ENCODE peak calls at places on chromosomes 12 and 14, in six cellular contexts. D, F, N, P, S and Q are unnamed samples.

GRCh38 chr14:45118594-45118993 is 15.7 kb downstream of the FKBP3 start:
- DNase-seq in D (no peak), F (no peak), N (no peak), P (no peak), S (no peak), Q (no peak)

GRCh38 chr12:109461846-109462766 is 15.0 kb downstream of the KCTD10 start:
- DNase-seq in D (peak; percentile 52), F (no peak), N (no peak), P (peak; percentile 96), S (no peak), Q (no peak)

GRCh38 chr14:79442776-79443175 is 768.5 kb downstream of the DIO2 start:
- DNase-seq in D (no peak), F (no peak), N (no peak), P (no peak), S (no peak), Q (no peak)

GRCh38 chr12:3698218-3698974 is 54.5 kb downstream of the CRACR2A start:
- DNase-seq in D (no peak), F (no peak), N (no peak), P (no peak), S (no peak), Q (no peak)

GRCh38 chr14:52265248-52265647 is 2.2 kb upstream of the PTGDR start:
- DNase-seq in D (no peak), F (no peak), N (no peak), P (no peak), S (no peak), Q (no peak)

GRCh38 chr12:12542286-12542685 is 20.4 kb downstream of the DUSP16 start:
- DNase-seq in D (no peak), F (no peak), N (no peak), P (no peak), S (no peak), Q (no peak)

GRCh38 chr12:14367097-14367661 is 1.7 kb downstream of the ATF7IP start:
- DNase-seq in D (no peak), F (peak; percentile 71), N (no peak), P (no peak), S (no peak), Q (no peak)

GRCh38 chr12:10033783-10034381 is 3.4 kb downstream of the CLEC9A start:
- DNase-seq in D (no peak), F (no peak), N (no peak), P (no peak), S (no peak), Q (no peak)

GRCh38 chr14:55123101-55123500 is 6.0 kb upstream of the LGALS3 start:
- DNase-seq in D (no peak), F (no peak), N (no peak), P (no peak), S (no peak), Q (no peak)

GRCh38 chr12:56687225-56688128 is 607 bp downstream of the PTGES3 start:
- DNase-seq in D (peak; percentile 64), F (no peak), N (no peak), P (peak; percentile 81), S (peak; percentile 88), Q (no peak)
- TF ChIP-seq POLR2A in D (no peak), F (peak; percentile 68), N (peak; percentile 72), P (no peak), S (peak; percentile 2), Q (no peak)

DNA sequence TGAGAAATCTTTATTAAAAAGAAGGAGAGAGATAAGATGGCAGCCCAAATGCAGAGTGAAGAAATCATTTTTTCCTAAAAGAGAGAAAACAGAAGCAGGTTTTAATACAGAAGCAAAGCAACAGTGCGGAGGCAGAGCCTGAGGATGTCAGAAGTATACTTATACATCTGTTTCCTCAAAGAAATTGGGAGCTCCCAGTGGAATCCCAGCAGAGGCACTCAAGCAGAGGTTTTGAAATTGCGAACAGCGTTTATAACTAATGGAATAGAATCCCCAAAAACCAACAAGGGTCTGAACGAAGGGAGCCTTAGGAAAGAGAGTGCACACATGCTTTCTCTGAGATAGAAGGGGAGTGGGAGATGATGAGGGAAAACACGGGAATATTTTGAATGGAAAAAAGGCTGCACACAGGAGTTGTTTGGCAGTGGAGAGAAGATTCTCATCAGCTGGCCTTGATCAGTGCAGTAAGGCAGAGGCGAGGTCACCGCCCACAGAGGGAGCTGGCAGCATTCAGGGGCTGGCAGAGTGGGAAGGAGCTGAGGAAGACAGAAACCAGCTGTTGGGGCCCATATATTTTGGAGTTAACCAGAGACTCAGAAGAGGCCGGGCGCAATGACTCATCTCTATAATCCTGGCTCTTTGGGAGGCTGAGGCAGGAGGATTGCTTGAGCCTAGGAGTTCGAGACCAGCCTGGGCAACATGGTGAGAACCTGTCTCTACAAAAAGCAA is 17.5 kb downstream of the SMCO2 start:
- DNase-seq in D (no peak), F (no peak), N (no peak), P (peak; percentile 83), S (peak; percentile 47), Q (no peak)
- TF ChIP-seq POLR2AphosphoS5 in D (no peak), F (no peak), N (no peak), P (no peak), S (peak; percentile 19), Q (no peak)

GRCh38 chr12:21499765-21500164 is 1.7 kb downstream of the RECQL start:
- DNase-seq in D (no peak), F (no peak), N (no peak), P (no peak), S (no peak), Q (no peak)

GRCh38 chr12:21500786-21501257 is 613 bp downstream of the RECQL start:
- DNase-seq in D (no peak), F (peak; percentile 2), N (no peak), P (no peak), S (no peak), Q (no peak)

GRCh38 chr12:21502872-21503271 is 1.3 kb downstream of the GOLT1B start:
- DNase-seq in D (no peak), F (no peak), N (no peak), P (no peak), S (no peak), Q (no peak)

GRCh38 chr12:21502164-21502496 is 541 bp downstream of the GOLT1B start:
- DNase-seq in D (peak; percentile 26), F (peak; percentile 1), N (no peak), P (peak; percentile 66), S (no peak), Q (no peak)

DNA sequence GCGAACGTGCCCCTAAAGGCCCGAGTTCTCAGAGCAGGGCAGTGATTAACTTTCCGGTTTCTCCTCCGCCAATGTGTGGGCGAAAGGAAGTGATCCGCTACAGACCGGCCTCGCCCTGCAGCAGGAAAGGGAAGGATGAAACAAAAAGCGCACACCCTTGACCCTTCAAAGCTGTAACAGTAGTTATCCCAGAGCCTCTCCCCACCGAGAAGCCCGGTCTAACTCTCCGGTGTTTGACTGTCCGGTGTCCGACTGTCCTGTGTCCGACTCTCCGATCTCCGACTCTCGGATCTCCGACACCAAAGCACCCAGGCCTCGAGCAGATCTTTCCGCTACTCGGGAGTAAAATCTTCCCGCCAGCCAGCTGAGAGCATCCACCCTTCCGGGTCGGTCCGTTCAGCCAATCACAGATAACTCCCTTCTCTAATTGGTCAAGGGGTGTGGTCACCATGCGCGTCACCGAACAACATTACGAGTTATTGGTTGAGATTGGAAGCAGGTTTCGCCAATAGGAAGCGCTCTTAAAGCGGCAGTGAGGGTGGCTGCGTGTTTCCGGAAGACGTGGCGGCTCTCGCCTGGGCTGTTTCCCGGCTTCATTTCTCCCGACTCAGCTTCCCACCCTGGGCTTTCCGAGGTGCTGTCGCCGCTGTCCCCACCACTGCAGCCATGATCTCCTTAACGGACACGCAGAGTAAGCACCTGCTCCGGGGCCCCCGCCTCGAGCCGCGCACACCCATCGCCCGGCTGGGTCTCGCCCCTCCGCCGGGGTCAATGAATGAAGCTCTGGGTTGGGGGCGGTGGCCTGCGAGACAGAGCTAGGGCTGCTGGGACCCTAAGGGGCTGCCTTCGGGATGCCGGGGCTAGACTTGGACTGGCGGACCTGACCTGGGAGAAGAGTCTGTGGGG is at the start of the genes GOLT1B and RECQL:
- DNase-seq in D (peak; percentile 93), F (peak; percentile 98), N (peak; percentile 56), P (peak; percentile 98), S (peak; percentile 91), Q (peak; percentile 98)
- TF ChIP-seq POLR2A in D (peak; percentile 38), F (peak; percentile 87), N (peak; percentile 94), P (no peak), S (peak; percentile 68), Q (no peak)

GRCh38 chr12:6960291-6961277 is 9.4 kb downstream of the PTPN6 start:
- DNase-seq in D (no peak), F (no peak), N (no peak), P (peak; percentile 70), S (no peak), Q (no peak)
- TF ChIP-seq POLR2AphosphoS5 in D (no peak), F (peak; percentile 32), N (no peak), P (no peak), S (no peak), Q (no peak)

GRCh38 chr14:76257842-76258397 is 106.2 kb downstream of the GPATCH2L start:
- DNase-seq in D (no peak), F (no peak), N (no peak), P (no peak), S (no peak), Q (no peak)

GRCh38 chr14:76260749-76261148 is 109.0 kb downstream of the GPATCH2L start:
- DNase-seq in D (no peak), F (no peak), N (no peak), P (no peak), S (no peak), Q (peak; percentile 49)

GRCh38 chr14:76261371-76261811 is 109.7 kb downstream of the GPATCH2L start:
- DNase-seq in D (no peak), F (no peak), N (no peak), P (no peak), S (no peak), Q (no peak)

GRCh38 chr14:76257111-76257803 is 105.5 kb downstream of the GPATCH2L start:
- DNase-seq in D (no peak), F (no peak), N (no peak), P (no peak), S (no peak), Q (no peak)

DNA sequence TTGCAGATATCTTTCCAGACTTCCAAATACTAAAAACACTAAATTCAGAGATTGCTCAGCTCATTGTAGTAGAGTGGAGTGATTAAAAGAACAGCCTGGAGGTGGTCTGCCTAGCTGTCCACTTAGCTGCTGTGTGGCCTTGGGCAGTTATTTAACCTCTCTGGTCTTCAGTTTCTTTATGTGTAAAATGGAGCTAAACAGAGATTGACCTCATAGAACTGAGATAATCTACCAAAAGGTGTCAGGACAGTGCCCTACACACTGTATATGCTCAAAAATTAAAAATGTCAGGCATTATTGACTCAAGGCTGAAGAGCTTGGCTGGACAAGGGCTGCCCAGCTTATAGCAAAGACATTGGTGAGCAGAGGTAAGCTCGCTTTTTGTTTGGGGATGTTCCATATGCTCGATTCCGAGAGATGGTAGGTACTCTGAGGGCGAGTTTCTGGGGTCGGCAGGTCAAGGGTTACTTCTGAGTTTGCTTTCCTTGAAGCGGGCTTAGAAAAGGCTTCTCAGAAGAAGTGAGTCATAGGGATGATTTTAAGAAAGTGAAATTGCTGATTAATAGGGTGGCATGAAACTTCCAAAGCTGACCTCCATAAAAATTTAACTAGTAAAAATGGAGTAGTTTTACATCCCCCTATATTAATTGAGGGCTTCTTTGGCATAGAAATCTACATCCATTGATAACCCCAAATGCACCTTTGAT is 107.5 kb downstream of the GPATCH2L start:
- DNase-seq in D (no peak), F (no peak), N (no peak), P (no peak), S (no peak), Q (no peak)
- TF ChIP-seq POLR2A in D (no peak), F (no peak), N (no peak), P (no peak), S (no peak), Q (no peak)

DNA sequence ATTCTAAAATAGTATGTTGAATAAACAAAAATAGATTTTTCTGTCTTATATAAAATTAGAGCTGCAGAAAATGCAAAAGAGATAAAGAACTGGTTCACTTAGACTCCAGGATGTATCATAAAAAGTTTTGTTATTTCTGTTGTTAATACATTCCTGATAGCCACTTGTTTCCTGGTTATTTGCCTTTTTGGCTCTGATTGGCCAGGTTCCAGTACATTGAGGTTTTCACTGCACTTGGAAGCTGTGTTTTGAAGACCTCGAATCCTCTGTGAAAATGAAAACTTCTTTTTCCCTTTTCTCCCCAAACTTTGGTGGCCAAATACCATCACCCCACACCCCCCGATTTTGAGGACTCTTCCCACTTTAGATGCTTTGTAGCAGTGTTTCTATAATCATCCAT is 525.3 kb downstream of the MED13L start:
- DNase-seq in D (no peak), F (no peak), N (no peak), P (no peak), S (no peak), Q (no peak)
- TF ChIP-seq POLR2AphosphoS5 in D (no peak), F (no peak), N (no peak), P (no peak), S (no peak), Q (no peak)